ENCODE peak calls at places on chromosomes 6 and 20, in ten cellular contexts. X is body of pancreas; A is cardiac muscle cell; E is GM13977; Z is B cell; V is WTC11; M is GM12865; P is HFFc6; G is CD8-positive, alpha-beta T cell; I is heart left ventricle. F is an unnamed sample.

GRCh38 chr20:56579261-56579660 is 46.2 kb downstream of the FAM209B start:
- DNase-seq in X (no peak), M (no peak), V (no peak), Z (no peak), I (no peak), E (no peak), G (no peak), P (no peak), A (no peak), F (no peak)

GRCh38 chr6:156878688-156879087 is 101.5 kb downstream of the ARID1B start:
- DNase-seq in V (no peak), E (no peak), G (no peak), A (no peak), Z (no peak), P (no peak), M (no peak), X (no peak), I (no peak), F (no peak)

GRCh38 chr20:60310551-60310950 is 352.3 kb downstream of the CDH26 start:
- DNase-seq in I (no peak), V (no peak), E (no peak), G (no peak), Z (no peak), P (no peak), M (no peak), A (no peak), X (no peak), F (no peak)

GRCh38 chr6:160919713-160920112 is 71.9 kb upstream of the MAP3K4 start:
- DNase-seq in M (no peak), V (no peak), X (peak), E (no peak), G (no peak), A (peak), Z (no peak), I (no peak), P (peak), F (peak)

GRCh38 chr20:47150403-47151152 is 205.9 kb downstream of the ZMYND8 start:
- DNase-seq in I (no peak), M (peak), A (peak), Z (peak), E (peak), X (peak), G (no peak), P (peak), V (peak), F (peak)

GRCh38 chr20:33309631-33310030 is 26.6 kb downstream of the BPIFB1 start:
- DNase-seq in M (no peak), X (no peak), I (peak), E (no peak), Z (no peak), V (no peak), A (no peak), P (no peak), G (no peak), F (no peak)

GRCh38 chr6:158500016-158500735 is 59.7 kb upstream of the TMEM181 start:
- DNase-seq in E (no peak), X (no peak), P (peak), G (no peak), I (no peak), Z (no peak), M (no peak), V (no peak), A (no peak), F (peak)

GRCh38 chr6:105619971-105620741 is 217.3 kb upstream of the PREP start:
- DNase-seq in P (no peak), Z (no peak), M (no peak), I (no peak), G (no peak), E (no peak), A (peak), X (no peak), V (no peak), F (no peak)

GRCh38 chr6:42260972-42261371 is 43.3 kb upstream of the MRPS10 start:
- DNase-seq in Z (peak), G (no peak), V (peak), X (no peak), I (no peak), E (peak), P (no peak), A (peak), M (peak), F (peak)

GRCh38 chr6:125667326-125667725 is 82.1 kb upstream of the HEY2 start:
- DNase-seq in X (no peak), V (no peak), Z (no peak), G (no peak), E (no peak), I (no peak), A (no peak), P (no peak), M (no peak), F (no peak)

GRCh38 chr6:42166444-42167141 is 6.6 kb upstream of the GUCA1A start:
- DNase-seq in E (peak), G (peak), V (peak), P (peak), I (no peak), M (peak), Z (peak), A (peak), X (peak), F (peak)

GRCh38 chr20:51132286-51132810 is 109.4 kb upstream of the KCNG1 start:
- DNase-seq in Z (no peak), A (peak), P (no peak), V (no peak), G (no peak), M (no peak), I (no peak), X (no peak), E (no peak), F (no peak)

GRCh38 chr6:157023958-157024357 is 246.8 kb downstream of the ARID1B start:
- DNase-seq in V (no peak), I (no peak), E (no peak), Z (no peak), A (peak), G (no peak), X (no peak), M (no peak), P (no peak), F (no peak)

GRCh38 chr20:63653041-63653973 is at the start of gene STMN3:
- DNase-seq in A (peak), I (peak), X (peak), E (peak), P (peak), M (peak), Z (peak), V (peak), G (peak), F (peak)

GRCh38 chr20:63653974-63654680 is 903 bp upstream of the STMN3 start:
- DNase-seq in Z (no peak), V (no peak), I (no peak), P (no peak), A (no peak), G (no peak), M (no peak), E (no peak), X (no peak), F (no peak)

GRCh38 chr20:63651942-63652191 is 1.4 kb downstream of the STMN3 start:
- DNase-seq in A (no peak), G (no peak), V (no peak), X (peak), M (no peak), I (no peak), E (no peak), Z (no peak), P (no peak), F (no peak)

GRCh38 chr20:63655249-63655648 is 2.0 kb upstream of the STMN3 start:
- DNase-seq in P (no peak), I (no peak), X (no peak), V (no peak), M (no peak), Z (no peak), G (no peak), E (no peak), A (no peak), F (no peak)

GRCh38 chr20:63652192-63652980 is 838 bp downstream of the STMN3 start:
- DNase-seq in Z (peak), V (peak), G (no peak), A (peak), X (no peak), M (no peak), E (peak), I (peak), P (no peak), F (no peak)
- TF ChIP-seq CTCF in Z (no peak), V (no peak), G (no peak), A (no peak), X (no peak), M (no peak), E (no peak), I (no peak), P (no peak), F (no peak)

DNA sequence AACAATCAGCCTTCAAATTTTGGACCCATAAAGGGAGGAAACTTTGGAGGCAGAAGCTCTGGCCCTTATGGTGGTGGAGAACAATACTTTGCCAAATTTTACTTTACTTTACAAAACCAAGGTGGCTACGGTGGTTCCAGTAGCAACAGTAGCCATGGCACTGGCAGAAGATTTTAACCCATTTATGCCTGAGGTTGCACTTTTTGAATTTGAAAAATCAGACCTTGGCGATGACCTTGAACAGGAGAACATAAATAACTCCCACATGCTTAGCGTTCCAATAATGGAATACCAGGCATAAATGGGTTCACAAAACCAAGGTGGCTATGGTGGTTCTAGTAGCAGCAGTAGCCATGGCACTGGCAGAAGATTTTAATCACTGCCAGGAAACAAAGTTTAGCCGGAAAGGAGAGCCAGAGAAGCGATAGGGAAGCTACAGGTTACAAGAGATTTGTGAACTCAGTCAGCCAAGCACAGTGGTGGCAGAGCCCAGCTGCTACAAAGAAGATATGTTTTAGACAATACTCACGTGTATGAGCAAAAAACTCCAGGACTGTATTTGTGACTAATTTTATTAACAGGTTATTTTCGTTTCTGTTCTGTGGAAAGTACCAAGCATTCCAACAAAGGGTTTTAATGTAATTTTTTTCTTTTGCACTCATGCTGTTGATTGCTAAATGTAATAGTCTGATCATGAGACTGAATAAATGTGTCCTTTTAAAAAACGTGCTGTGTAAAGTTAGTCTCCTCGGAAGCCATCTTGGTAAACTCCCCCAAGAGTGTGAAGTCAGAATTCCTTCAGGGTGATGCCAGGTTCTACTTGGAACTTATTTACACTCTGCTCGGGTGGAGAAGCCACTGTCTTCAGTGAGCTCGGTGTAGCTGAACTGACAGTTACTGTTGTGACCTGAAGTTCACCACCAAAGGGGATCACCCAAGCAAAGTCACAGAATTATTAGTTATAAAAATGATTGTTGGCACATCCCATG is 6.7 kb downstream of the SFT2D1 start:
- DNase-seq in A (no peak), I (no peak), M (peak), Z (no peak), G (no peak), V (no peak), E (no peak), P (no peak), X (no peak), F (no peak)
- TF ChIP-seq CTCF in A (no peak), I (no peak), M (no peak), Z (no peak), G (no peak), V (no peak), E (no peak), P (no peak), X (no peak), F (no peak)

GRCh38 chr6:118697554-118697953 is 46.2 kb upstream of the CEP85L start:
- DNase-seq in P (no peak), V (no peak), X (no peak), G (no peak), I (no peak), A (no peak), Z (no peak), M (no peak), E (no peak), F (no peak)
- TF ChIP-seq CTCF in P (no peak), V (no peak), X (no peak), G (no peak), I (no peak), A (no peak), Z (peak), M (no peak), E (no peak), F (no peak)

GRCh38 chr6:39389372-39389767 is 66.9 kb upstream of the KCNK16 start:
- DNase-seq in M (no peak), G (no peak), P (no peak), V (no peak), A (peak), I (no peak), E (no peak), Z (no peak), X (no peak), F (peak)
- TF ChIP-seq CTCF in M (no peak), G (no peak), P (no peak), V (peak), A (peak), I (peak), E (no peak), Z (no peak), X (no peak), F (no peak)